ENCODE peak calls at places on chromosomes 4 and X, in ten cellular contexts. One of them, this sample, is unnamed.

GRCh38 chr4:109171098-109171497 is 131.4 kb downstream of the COL25A1 start:
- DNase-seq in cardiac muscle cell: no peak
- DNase-seq in gastrocnemius medialis: no peak
- DNase-seq in cardiac fibroblast: peak
- DNase-seq in nephron progenitor cell: no peak
- DNase-seq in kidney epithelial cell: no peak
- DNase-seq in PC-3: no peak
- DNase-seq in AG09309: no peak
- DNase-seq in AG09319: no peak
- DNase-seq in fibroblast of mammary gland: peak
- DNase-seq in this sample: no peak

GRCh38 chrX:110082156-110082555 is 79.2 kb downstream of the TMEM164 start:
- DNase-seq in kidney epithelial cell: no peak
- DNase-seq in gastrocnemius medialis: no peak
- DNase-seq in PC-3: peak
- DNase-seq in cardiac fibroblast: peak
- DNase-seq in AG09319: no peak
- DNase-seq in nephron progenitor cell: no peak
- DNase-seq in fibroblast of mammary gland: peak
- DNase-seq in cardiac muscle cell: no peak
- DNase-seq in AG09309: peak
- DNase-seq in this sample: peak

GRCh38 chr4:86940176-86940575 is 5.4 kb downstream of the AFF1 start:
- DNase-seq in AG09319: no peak
- DNase-seq in cardiac muscle cell: no peak
- DNase-seq in kidney epithelial cell: no peak
- DNase-seq in AG09309: no peak
- DNase-seq in gastrocnemius medialis: no peak
- DNase-seq in cardiac fibroblast: no peak
- DNase-seq in fibroblast of mammary gland: peak
- DNase-seq in nephron progenitor cell: no peak
- DNase-seq in PC-3: no peak
- DNase-seq in this sample: peak

GRCh38 chr4:184911310-184911709 is 85.5 kb upstream of the ACSL1 start:
- DNase-seq in kidney epithelial cell: no peak
- DNase-seq in gastrocnemius medialis: peak
- DNase-seq in fibroblast of mammary gland: peak
- DNase-seq in AG09309: peak
- DNase-seq in cardiac muscle cell: no peak
- DNase-seq in AG09319: peak
- DNase-seq in nephron progenitor cell: no peak
- DNase-seq in cardiac fibroblast: peak
- DNase-seq in PC-3: peak
- DNase-seq in this sample: peak

GRCh38 chr4:42895452-42895851 is 2.9 kb downstream of the GRXCR1 start:
- DNase-seq in nephron progenitor cell: no peak
- DNase-seq in cardiac fibroblast: no peak
- DNase-seq in AG09309: no peak
- DNase-seq in kidney epithelial cell: no peak
- DNase-seq in AG09319: no peak
- DNase-seq in fibroblast of mammary gland: no peak
- DNase-seq in cardiac muscle cell: no peak
- DNase-seq in gastrocnemius medialis: no peak
- DNase-seq in PC-3: no peak
- DNase-seq in this sample: no peak

GRCh38 chr4:80036949-80037348 is 36.1 kb downstream of the ANTXR2 start:
- DNase-seq in AG09309: peak
- DNase-seq in cardiac muscle cell: peak
- DNase-seq in cardiac fibroblast: peak
- DNase-seq in PC-3: no peak
- DNase-seq in nephron progenitor cell: no peak
- DNase-seq in AG09319: peak
- DNase-seq in gastrocnemius medialis: no peak
- DNase-seq in fibroblast of mammary gland: peak
- DNase-seq in kidney epithelial cell: no peak
- DNase-seq in this sample: peak

GRCh38 chr4:17310269-17310652 is 201.6 kb downstream of the QDPR start:
- DNase-seq in kidney epithelial cell: no peak
- DNase-seq in AG09309: peak
- DNase-seq in PC-3: no peak
- DNase-seq in fibroblast of mammary gland: peak
- DNase-seq in AG09319: no peak
- DNase-seq in cardiac fibroblast: peak
- DNase-seq in nephron progenitor cell: no peak
- DNase-seq in gastrocnemius medialis: no peak
- DNase-seq in cardiac muscle cell: no peak
- DNase-seq in this sample: peak

GRCh38 chr4:140884431-140885058 is 128.4 kb upstream of the TBC1D9 start:
- DNase-seq in PC-3: peak
- DNase-seq in cardiac fibroblast: peak
- DNase-seq in gastrocnemius medialis: no peak
- DNase-seq in kidney epithelial cell: peak
- DNase-seq in AG09309: peak
- DNase-seq in fibroblast of mammary gland: peak
- DNase-seq in nephron progenitor cell: peak
- DNase-seq in cardiac muscle cell: peak
- DNase-seq in AG09319: peak
- DNase-seq in this sample: peak

GRCh38 chrX:153794897-153795816 is 689 bp downstream of the SSR4 start:
- DNase-seq in cardiac muscle cell: no peak
- DNase-seq in cardiac fibroblast: peak
- DNase-seq in AG09319: no peak
- DNase-seq in PC-3: no peak
- DNase-seq in nephron progenitor cell: peak
- DNase-seq in gastrocnemius medialis: no peak
- DNase-seq in kidney epithelial cell: no peak
- DNase-seq in fibroblast of mammary gland: peak
- DNase-seq in AG09309: no peak
- DNase-seq in this sample: no peak

DNA sequence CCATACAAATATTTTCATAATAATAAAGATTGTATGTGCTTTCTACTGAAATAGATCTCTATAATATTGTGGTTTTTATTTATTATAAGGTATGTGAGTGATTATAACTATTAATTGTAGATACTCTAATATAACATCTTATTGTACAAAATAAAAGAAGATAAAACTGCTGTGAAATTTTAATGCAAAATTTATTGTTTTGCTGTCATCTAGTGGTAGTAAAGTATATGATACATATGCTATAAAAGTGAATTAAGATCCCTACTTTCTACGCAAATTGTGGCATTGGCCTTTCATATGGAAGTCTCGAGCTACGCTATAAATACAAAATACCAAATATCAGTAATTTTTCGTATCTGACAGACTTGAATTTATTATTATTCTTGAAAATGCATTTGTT is 19.3 kb downstream of the YIPF7 start:
- DNase-seq in fibroblast of mammary gland: no peak
- DNase-seq in AG09309: no peak
- DNase-seq in PC-3: peak
- DNase-seq in AG09319: no peak
- DNase-seq in cardiac fibroblast: no peak
- DNase-seq in nephron progenitor cell: no peak
- DNase-seq in kidney epithelial cell: no peak
- DNase-seq in cardiac muscle cell: no peak
- DNase-seq in gastrocnemius medialis: no peak
- DNase-seq in this sample: no peak
- TF ChIP-seq CTCF in fibroblast of mammary gland: peak
- TF ChIP-seq CTCF in AG09309: no peak
- TF ChIP-seq CTCF in PC-3: peak
- TF ChIP-seq CTCF in AG09319: no peak
- TF ChIP-seq CTCF in cardiac fibroblast: peak
- TF ChIP-seq CTCF in nephron progenitor cell: no peak
- TF ChIP-seq CTCF in kidney epithelial cell: no peak
- TF ChIP-seq CTCF in cardiac muscle cell: peak
- TF ChIP-seq CTCF in gastrocnemius medialis: no peak
- TF ChIP-seq CTCF in this sample: peak

GRCh38 chr4:153706519-153706918 is 22.4 kb downstream of the TLR2 start:
- DNase-seq in PC-3: no peak
- DNase-seq in gastrocnemius medialis: no peak
- DNase-seq in AG09309: no peak
- DNase-seq in AG09319: no peak
- DNase-seq in cardiac muscle cell: no peak
- DNase-seq in cardiac fibroblast: no peak
- DNase-seq in nephron progenitor cell: no peak
- DNase-seq in fibroblast of mammary gland: no peak
- DNase-seq in kidney epithelial cell: no peak
- DNase-seq in this sample: no peak
- TF ChIP-seq CTCF in PC-3: no peak
- TF ChIP-seq CTCF in gastrocnemius medialis: no peak
- TF ChIP-seq CTCF in AG09309: no peak
- TF ChIP-seq CTCF in AG09319: no peak
- TF ChIP-seq CTCF in cardiac muscle cell: no peak
- TF ChIP-seq CTCF in cardiac fibroblast: no peak
- TF ChIP-seq CTCF in nephron progenitor cell: no peak
- TF ChIP-seq CTCF in fibroblast of mammary gland: no peak
- TF ChIP-seq CTCF in kidney epithelial cell: no peak
- TF ChIP-seq CTCF in this sample: no peak

DNA sequence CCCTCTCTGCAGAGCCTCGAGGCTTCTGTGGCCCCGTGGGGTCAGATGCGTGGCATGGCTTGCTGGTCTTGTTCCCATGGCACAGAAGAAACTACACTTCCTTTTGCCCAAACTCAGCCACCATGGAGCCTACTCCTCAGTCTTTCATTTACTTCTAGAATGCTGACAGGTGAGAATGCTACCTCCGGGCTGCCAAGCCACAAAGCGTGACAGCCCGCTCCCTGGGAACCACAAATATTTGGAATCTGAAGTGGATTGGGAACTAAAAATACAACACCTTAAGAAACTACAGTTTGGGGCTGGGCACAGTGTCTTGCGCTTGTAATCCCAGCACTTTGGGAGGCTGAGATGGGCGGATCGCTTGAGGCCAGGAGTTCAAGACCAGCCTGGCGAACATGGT is 98.0 kb downstream of the TRAPPC11 start:
- DNase-seq in cardiac muscle cell: no peak
- DNase-seq in nephron progenitor cell: no peak
- DNase-seq in AG09309: no peak
- DNase-seq in PC-3: peak
- DNase-seq in cardiac fibroblast: no peak
- DNase-seq in fibroblast of mammary gland: no peak
- DNase-seq in kidney epithelial cell: no peak
- DNase-seq in AG09319: no peak
- DNase-seq in gastrocnemius medialis: no peak
- DNase-seq in this sample: no peak
- TF ChIP-seq CTCF in cardiac muscle cell: no peak
- TF ChIP-seq CTCF in nephron progenitor cell: no peak
- TF ChIP-seq CTCF in AG09309: no peak
- TF ChIP-seq CTCF in PC-3: no peak
- TF ChIP-seq CTCF in cardiac fibroblast: no peak
- TF ChIP-seq CTCF in fibroblast of mammary gland: no peak
- TF ChIP-seq CTCF in kidney epithelial cell: no peak
- TF ChIP-seq CTCF in AG09319: no peak
- TF ChIP-seq CTCF in gastrocnemius medialis: no peak
- TF ChIP-seq CTCF in this sample: no peak

GRCh38 chrX:149531599-149531998 is 9.2 kb upstream of the EOLA1 start:
- DNase-seq in cardiac fibroblast: no peak
- DNase-seq in cardiac muscle cell: no peak
- DNase-seq in AG09309: no peak
- DNase-seq in nephron progenitor cell: no peak
- DNase-seq in AG09319: no peak
- DNase-seq in gastrocnemius medialis: no peak
- DNase-seq in kidney epithelial cell: no peak
- DNase-seq in PC-3: no peak
- DNase-seq in fibroblast of mammary gland: peak
- DNase-seq in this sample: no peak
- TF ChIP-seq CTCF in cardiac fibroblast: no peak
- TF ChIP-seq CTCF in cardiac muscle cell: no peak
- TF ChIP-seq CTCF in AG09309: no peak
- TF ChIP-seq CTCF in nephron progenitor cell: no peak
- TF ChIP-seq CTCF in AG09319: no peak
- TF ChIP-seq CTCF in gastrocnemius medialis: no peak
- TF ChIP-seq CTCF in kidney epithelial cell: no peak
- TF ChIP-seq CTCF in PC-3: no peak
- TF ChIP-seq CTCF in fibroblast of mammary gland: no peak
- TF ChIP-seq CTCF in this sample: no peak

DNA sequence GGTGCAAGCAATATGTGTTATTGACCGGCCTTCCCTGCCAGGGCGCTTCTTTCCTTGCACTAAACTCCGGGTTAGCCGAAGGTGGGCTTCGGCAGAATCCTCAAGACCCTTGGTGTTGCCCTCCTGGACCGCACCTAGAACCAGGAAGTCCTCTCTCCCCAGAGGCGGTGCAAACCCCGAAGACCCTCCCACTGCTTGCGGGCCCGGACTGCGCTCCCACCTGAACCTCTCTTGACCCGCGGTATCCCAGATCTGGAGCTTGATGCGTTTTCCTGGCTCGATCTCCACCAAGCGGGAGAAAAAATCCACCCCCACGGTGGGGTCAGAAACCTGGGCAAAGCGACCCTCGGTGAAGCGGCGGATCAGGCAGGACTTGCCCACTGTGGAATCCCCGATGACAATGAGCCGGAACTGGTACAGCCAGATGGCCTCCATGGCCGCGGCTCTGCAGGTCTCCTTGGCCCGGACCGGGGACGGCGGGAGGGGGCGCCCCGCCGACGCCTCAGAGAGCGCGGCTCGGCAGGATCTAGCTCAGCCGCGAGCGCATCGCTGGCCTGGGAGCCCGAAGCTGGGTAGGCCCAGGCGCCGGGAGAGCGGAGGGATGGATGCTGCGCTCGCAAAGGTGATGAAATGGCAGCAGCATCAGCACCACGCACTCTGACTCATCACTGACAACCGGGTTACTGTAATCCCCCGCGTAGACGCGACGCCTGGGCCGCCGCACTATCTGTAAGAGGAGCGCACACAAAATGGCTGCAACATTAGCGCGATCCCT is at the start of gene RAB39B:
- DNase-seq in AG09319: peak
- DNase-seq in fibroblast of mammary gland: peak
- DNase-seq in cardiac fibroblast: peak
- DNase-seq in PC-3: peak
- DNase-seq in cardiac muscle cell: peak
- DNase-seq in nephron progenitor cell: peak
- DNase-seq in gastrocnemius medialis: peak
- DNase-seq in kidney epithelial cell: peak
- DNase-seq in AG09309: peak
- DNase-seq in this sample: peak
- TF ChIP-seq CTCF in AG09319: peak
- TF ChIP-seq CTCF in fibroblast of mammary gland: no peak
- TF ChIP-seq CTCF in cardiac fibroblast: no peak
- TF ChIP-seq CTCF in PC-3: no peak
- TF ChIP-seq CTCF in cardiac muscle cell: no peak
- TF ChIP-seq CTCF in nephron progenitor cell: no peak
- TF ChIP-seq CTCF in gastrocnemius medialis: no peak
- TF ChIP-seq CTCF in kidney epithelial cell: no peak
- TF ChIP-seq CTCF in AG09309: no peak
- TF ChIP-seq CTCF in this sample: no peak